ENCODE peak calls at places on chromosomes 5 and 9, in five cellular contexts. Z, K, J, D and N are unnamed samples.

GRCh38 chr5:2759091-2759490 is 7.6 kb upstream of the IRX2 start:
- DNase-seq in D (no peak), K (no peak), J (no peak), Z (no peak), N (no peak)

GRCh38 chr5:73422164-73422563 is 26.4 kb downstream of the FOXD1 start:
- DNase-seq in D (no peak), K (no peak), Z (no peak), J (no peak), N (no peak)

GRCh38 chr5:80254767-80255424 is 952 bp downstream of the SERINC5 start:
- DNase-seq in K (no peak), D (no peak), J (peak), Z (no peak), N (peak)

GRCh38 chr5:142537938-142538337 is 148.0 kb downstream of the FGF1 start:
- DNase-seq in K (no peak), J (no peak), Z (no peak), D (no peak), N (no peak)

GRCh38 chr9:85484235-85484634 is 257.5 kb downstream of the AGTPBP1 start:
- DNase-seq in J (no peak), D (no peak), Z (peak), K (no peak), N (no peak)

GRCh38 chr9:74132986-74133385 is 364.1 kb upstream of the RORB start:
- DNase-seq in Z (no peak), J (no peak), K (no peak), D (no peak), N (no peak)

GRCh38 chr5:171387970-171388815 is 544 bp downstream of the NPM1 start:
- DNase-seq in D (peak), K (peak), Z (peak), J (peak), N (peak)

GRCh38 chr5:180920710-180921109 is 21.8 kb downstream of the BTNL8 start:
- DNase-seq in Z (no peak), K (no peak), J (no peak), D (no peak), N (no peak)

GRCh38 chr5:113675166-113675565 is 161.7 kb downstream of the YTHDC2 start:
- DNase-seq in J (no peak), Z (no peak), K (no peak), D (no peak), N (no peak)

GRCh38 chr5:177303925-177304391 is 359 bp downstream of the PRELID1 start:
- DNase-seq in Z (no peak), K (no peak), J (peak), D (no peak), N (no peak)

GRCh38 chr5:115324021-115324420 is 27.6 kb upstream of the CCDC112 start:
- DNase-seq in K (no peak), D (no peak), J (no peak), Z (no peak), N (no peak)

GRCh38 chr5:74355041-74355440 is 285.5 kb downstream of the ENC1 start:
- DNase-seq in Z (no peak), J (no peak), D (no peak), K (no peak), N (no peak)

GRCh38 chr9:89174291-89174690 is 4.3 kb downstream of the SHC3 start:
- DNase-seq in J (no peak), K (no peak), Z (no peak), D (no peak), N (no peak)

GRCh38 chr9:36866840-36867239 is 167.2 kb downstream of the PAX5 start:
- DNase-seq in D (peak), K (no peak), Z (no peak), J (no peak), N (no peak)
- TF ChIP-seq CTCF in D (no peak), K (peak), Z (no peak), J (no peak), N (no peak)

GRCh38 chr5:4447657-4448056 is 692.5 kb upstream of the ADAMTS16 start:
- DNase-seq in D (no peak), J (no peak), Z (no peak), K (no peak), N (no peak)

GRCh38 chr5:4453650-4454049 is 686.5 kb upstream of the ADAMTS16 start:
- DNase-seq in K (no peak), Z (no peak), D (no peak), J (no peak), N (no peak)
- TF ChIP-seq CTCF in K (no peak), Z (no peak), D (no peak), J (no peak), N (no peak)

GRCh38 chr9:82987370-82987769 is 75.6 kb downstream of the RASEF start:
- DNase-seq in K (no peak), J (no peak), Z (no peak), D (no peak), N (no peak)
- TF ChIP-seq CTCF in K (no peak), J (no peak), Z (no peak), D (no peak), N (no peak)

GRCh38 chr5:124411089-124411488 is 335.4 kb downstream of the ZNF608 start:
- DNase-seq in K (no peak), J (peak), D (no peak), Z (peak), N (no peak)
- TF ChIP-seq CTCF in K (no peak), J (peak), D (no peak), Z (no peak), N (no peak)